ENCODE peak calls at places on chromosome 15, in nine cellular contexts. One of them, this sample, is unnamed.
A peak's percentile ranks its signal among the peaks of the same experiment; 100 is the strongest.

GRCh38 chr15:25241241-25241801 is 197.5 kb downstream of the UBE3A start:
- DNase-seq in CD4-positive, CD25-positive, alpha-beta regulatory T cell: no peak
- DNase-seq in suprapubic skin: no peak
- DNase-seq in spleen: peak; percentile 68
- DNase-seq in uterus: no peak
- DNase-seq in mucosa of descending colon: no peak
- DNase-seq in BE2C: peak; percentile 3
- DNase-seq in hepatocyte: no peak
- DNase-seq in left lung: no peak
- DNase-seq in this sample: peak; percentile 26

GRCh38 chr15:66080791-66081475 is 172.6 kb downstream of the MEGF11 start:
- DNase-seq in CD4-positive, CD25-positive, alpha-beta regulatory T cell: no peak
- DNase-seq in suprapubic skin: no peak
- DNase-seq in spleen: no peak
- DNase-seq in uterus: peak; percentile 22
- DNase-seq in mucosa of descending colon: peak; percentile 58
- DNase-seq in BE2C: peak; percentile 63
- DNase-seq in hepatocyte: peak; percentile 84
- DNase-seq in left lung: no peak
- DNase-seq in this sample: no peak

GRCh38 chr15:89221543-89221942 is at the start of gene RLBP1:
- DNase-seq in CD4-positive, CD25-positive, alpha-beta regulatory T cell: no peak
- DNase-seq in suprapubic skin: no peak
- DNase-seq in spleen: no peak
- DNase-seq in uterus: no peak
- DNase-seq in mucosa of descending colon: no peak
- DNase-seq in BE2C: no peak
- DNase-seq in hepatocyte: no peak
- DNase-seq in left lung: no peak
- DNase-seq in this sample: no peak

GRCh38 chr15:63263519-63263918 is 13.9 kb upstream of the APH1B start:
- DNase-seq in CD4-positive, CD25-positive, alpha-beta regulatory T cell: no peak
- DNase-seq in suprapubic skin: no peak
- DNase-seq in spleen: no peak
- DNase-seq in uterus: no peak
- DNase-seq in mucosa of descending colon: no peak
- DNase-seq in BE2C: no peak
- DNase-seq in hepatocyte: peak; percentile 30
- DNase-seq in left lung: no peak
- DNase-seq in this sample: no peak

GRCh38 chr15:65785151-65785550 is 6.9 kb downstream of the DENND4A start:
- DNase-seq in CD4-positive, CD25-positive, alpha-beta regulatory T cell: no peak
- DNase-seq in suprapubic skin: no peak
- DNase-seq in spleen: no peak
- DNase-seq in uterus: no peak
- DNase-seq in mucosa of descending colon: no peak
- DNase-seq in BE2C: no peak
- DNase-seq in hepatocyte: no peak
- DNase-seq in left lung: no peak
- DNase-seq in this sample: no peak

GRCh38 chr15:82750831-82751181 is 41.1 kb upstream of the AP3B2 start:
- DNase-seq in CD4-positive, CD25-positive, alpha-beta regulatory T cell: no peak
- DNase-seq in suprapubic skin: no peak
- DNase-seq in spleen: no peak
- DNase-seq in uterus: no peak
- DNase-seq in mucosa of descending colon: no peak
- DNase-seq in BE2C: no peak
- DNase-seq in hepatocyte: peak; percentile 34
- DNase-seq in left lung: no peak
- DNase-seq in this sample: no peak

GRCh38 chr15:95626501-95627361 is 703.8 kb upstream of the NR2F2 start:
- DNase-seq in CD4-positive, CD25-positive, alpha-beta regulatory T cell: no peak
- DNase-seq in suprapubic skin: no peak
- DNase-seq in spleen: no peak
- DNase-seq in uterus: no peak
- DNase-seq in mucosa of descending colon: no peak
- DNase-seq in BE2C: peak; percentile 39
- DNase-seq in hepatocyte: no peak
- DNase-seq in left lung: no peak
- DNase-seq in this sample: no peak

GRCh38 chr15:57003418-57003817 is 85.0 kb downstream of the TCF12 start:
- DNase-seq in CD4-positive, CD25-positive, alpha-beta regulatory T cell: no peak
- DNase-seq in suprapubic skin: no peak
- DNase-seq in spleen: no peak
- DNase-seq in uterus: no peak
- DNase-seq in mucosa of descending colon: no peak
- DNase-seq in BE2C: no peak
- DNase-seq in hepatocyte: no peak
- DNase-seq in left lung: no peak
- DNase-seq in this sample: no peak

GRCh38 chr15:79004336-79004735 is 59.5 kb upstream of the CTSH start:
- DNase-seq in CD4-positive, CD25-positive, alpha-beta regulatory T cell: peak; percentile 51
- DNase-seq in suprapubic skin: no peak
- DNase-seq in spleen: no peak
- DNase-seq in uterus: no peak
- DNase-seq in mucosa of descending colon: no peak
- DNase-seq in BE2C: no peak
- DNase-seq in hepatocyte: peak; percentile 46
- DNase-seq in left lung: no peak
- DNase-seq in this sample: no peak

GRCh38 chr15:89307046-89307587 is 27.5 kb downstream of the POLG start:
- DNase-seq in CD4-positive, CD25-positive, alpha-beta regulatory T cell: no peak
- DNase-seq in suprapubic skin: no peak
- DNase-seq in spleen: no peak
- DNase-seq in uterus: no peak
- DNase-seq in mucosa of descending colon: no peak
- DNase-seq in BE2C: no peak
- DNase-seq in hepatocyte: no peak
- DNase-seq in left lung: no peak
- DNase-seq in this sample: no peak

GRCh38 chr15:89794627-89795241 is 18.6 kb downstream of the MESP2 start:
- DNase-seq in CD4-positive, CD25-positive, alpha-beta regulatory T cell: no peak
- DNase-seq in suprapubic skin: no peak
- DNase-seq in spleen: peak; percentile 2
- DNase-seq in uterus: no peak
- DNase-seq in mucosa of descending colon: no peak
- DNase-seq in BE2C: no peak
- DNase-seq in hepatocyte: no peak
- DNase-seq in left lung: no peak
- DNase-seq in this sample: no peak

GRCh38 chr15:77180757-77181156 is 109.8 kb upstream of the TSPAN3 start:
- DNase-seq in CD4-positive, CD25-positive, alpha-beta regulatory T cell: no peak
- DNase-seq in suprapubic skin: no peak
- DNase-seq in spleen: no peak
- DNase-seq in uterus: no peak
- DNase-seq in mucosa of descending colon: no peak
- DNase-seq in BE2C: no peak
- DNase-seq in hepatocyte: no peak
- DNase-seq in left lung: no peak
- DNase-seq in this sample: no peak

GRCh38 chr15:95175914-95176658 is 944.7 kb downstream of the MCTP2 start:
- DNase-seq in CD4-positive, CD25-positive, alpha-beta regulatory T cell: no peak
- DNase-seq in suprapubic skin: no peak
- DNase-seq in spleen: no peak
- DNase-seq in uterus: no peak
- DNase-seq in mucosa of descending colon: no peak
- DNase-seq in BE2C: no peak
- DNase-seq in hepatocyte: no peak
- DNase-seq in left lung: no peak
- DNase-seq in this sample: no peak

GRCh38 chr15:38260077-38260476 is 7.4 kb downstream of the SPRED1 start:
- DNase-seq in CD4-positive, CD25-positive, alpha-beta regulatory T cell: no peak
- DNase-seq in suprapubic skin: no peak
- DNase-seq in spleen: no peak
- DNase-seq in uterus: no peak
- DNase-seq in mucosa of descending colon: no peak
- DNase-seq in BE2C: no peak
- DNase-seq in hepatocyte: no peak
- DNase-seq in left lung: no peak
- DNase-seq in this sample: no peak

GRCh38 chr15:36844453-36845094 is 255.8 kb downstream of the MEIS2 start:
- DNase-seq in CD4-positive, CD25-positive, alpha-beta regulatory T cell: no peak
- DNase-seq in suprapubic skin: no peak
- DNase-seq in spleen: no peak
- DNase-seq in uterus: no peak
- DNase-seq in mucosa of descending colon: no peak
- DNase-seq in BE2C: no peak
- DNase-seq in hepatocyte: peak; percentile 30
- DNase-seq in left lung: no peak
- DNase-seq in this sample: no peak

DNA sequence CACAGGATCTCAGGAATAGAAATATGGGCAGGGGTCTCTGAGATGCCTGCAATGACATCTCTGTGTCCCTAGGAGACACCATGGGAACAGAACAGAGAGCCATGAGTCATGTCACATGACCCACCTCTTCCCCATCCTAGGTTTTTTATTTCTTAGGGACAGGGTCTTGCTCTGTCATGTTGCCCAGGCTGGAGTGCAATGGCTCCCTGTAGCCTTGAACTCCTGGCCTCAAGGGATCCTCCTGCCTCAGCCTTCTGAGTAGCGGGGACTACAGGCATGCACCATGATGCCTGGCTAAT is 6.4 kb downstream of the ALPK3 start:
- DNase-seq in CD4-positive, CD25-positive, alpha-beta regulatory T cell: no peak
- DNase-seq in suprapubic skin: no peak
- DNase-seq in spleen: no peak
- DNase-seq in uterus: no peak
- DNase-seq in mucosa of descending colon: no peak
- DNase-seq in BE2C: no peak
- DNase-seq in hepatocyte: no peak
- DNase-seq in left lung: no peak
- DNase-seq in this sample: no peak
- H3K4me1 ChIP-seq in CD4-positive, CD25-positive, alpha-beta regulatory T cell: peaks cover 1% of the 10 kb centered on the region
- H3K4me1 ChIP-seq in suprapubic skin: peaks cover 38% of the 10 kb centered on the region
- H3K4me1 ChIP-seq in spleen: peaks cover 5% of the 10 kb centered on the region
- H3K4me1 ChIP-seq in uterus: no peaks in the 10 kb centered on the region
- H3K4me1 ChIP-seq in mucosa of descending colon: no peaks in the 10 kb centered on the region
- H3K4me1 ChIP-seq in BE2C: peaks cover 8% of the 10 kb centered on the region
- H3K4me1 ChIP-seq in hepatocyte: peaks cover 22% of the 10 kb centered on the region
- H3K4me1 ChIP-seq in left lung: peaks cover 21% of the 10 kb centered on the region
- H3K4me1 ChIP-seq in this sample: no peaks in the 10 kb centered on the region

DNA sequence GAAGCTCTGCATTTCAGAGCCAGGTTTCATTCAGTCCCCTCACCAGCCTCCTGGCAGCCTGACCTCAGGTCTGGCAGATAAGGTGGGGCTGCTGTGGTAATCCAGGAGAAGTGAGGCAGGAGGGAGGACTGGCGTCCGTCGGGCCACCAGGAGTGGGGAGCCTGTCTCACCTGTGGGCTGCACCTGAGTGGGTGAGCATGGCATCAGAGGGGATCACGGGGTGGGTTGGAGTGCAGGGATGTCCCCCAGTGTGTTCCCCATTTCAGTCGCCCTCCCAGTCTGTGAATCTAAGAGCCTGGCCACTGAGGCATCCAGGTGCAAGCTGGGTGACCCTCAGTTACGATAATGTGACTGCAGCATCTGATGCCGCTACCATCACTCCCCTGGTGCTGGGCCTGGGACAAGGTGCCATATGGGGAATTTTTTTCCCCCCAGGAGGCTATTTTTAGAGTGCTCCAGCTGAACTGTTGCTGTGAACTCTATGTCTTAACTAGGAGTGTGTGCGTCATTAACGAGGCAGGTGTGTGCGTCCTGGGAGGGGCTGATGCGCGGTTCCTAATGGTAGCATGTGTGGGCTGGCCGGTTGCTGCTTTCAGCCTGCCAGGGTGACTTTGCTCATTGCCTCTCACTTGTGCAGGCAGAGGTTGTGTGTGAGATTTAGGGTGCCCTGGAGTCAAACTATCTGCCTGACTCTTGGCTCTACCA is 165.2 kb downstream of the SLCO3A1 start:
- DNase-seq in CD4-positive, CD25-positive, alpha-beta regulatory T cell: no peak
- DNase-seq in suprapubic skin: no peak
- DNase-seq in spleen: no peak
- DNase-seq in uterus: no peak
- DNase-seq in mucosa of descending colon: no peak
- DNase-seq in BE2C: no peak
- DNase-seq in hepatocyte: no peak
- DNase-seq in left lung: no peak
- DNase-seq in this sample: no peak
- H3K4me1 ChIP-seq in CD4-positive, CD25-positive, alpha-beta regulatory T cell: no peaks in the 10 kb centered on the region
- H3K4me1 ChIP-seq in suprapubic skin: peaks cover 24% of the 10 kb centered on the region
- H3K4me1 ChIP-seq in spleen: peaks cover 9% of the 10 kb centered on the region
- H3K4me1 ChIP-seq in uterus: peaks cover 11% of the 10 kb centered on the region
- H3K4me1 ChIP-seq in mucosa of descending colon: peaks cover 6% of the 10 kb centered on the region
- H3K4me1 ChIP-seq in BE2C: no peaks in the 10 kb centered on the region
- H3K4me1 ChIP-seq in hepatocyte: no peaks in the 10 kb centered on the region
- H3K4me1 ChIP-seq in left lung: peaks cover 21% of the 10 kb centered on the region
- H3K4me1 ChIP-seq in this sample: no peaks in the 10 kb centered on the region

GRCh38 chr15:58628206-58629057 is 121.1 kb downstream of the ADAM10 start:
- DNase-seq in CD4-positive, CD25-positive, alpha-beta regulatory T cell: peak; percentile 62
- DNase-seq in suprapubic skin: no peak
- DNase-seq in spleen: no peak
- DNase-seq in uterus: no peak
- DNase-seq in mucosa of descending colon: no peak
- DNase-seq in BE2C: no peak
- DNase-seq in hepatocyte: no peak
- DNase-seq in left lung: no peak
- DNase-seq in this sample: no peak
- H3K4me1 ChIP-seq in CD4-positive, CD25-positive, alpha-beta regulatory T cell: peaks cover 28% of the 10 kb centered on the region
- H3K4me1 ChIP-seq in suprapubic skin: peaks cover 18% of the 10 kb centered on the region
- H3K4me1 ChIP-seq in spleen: peaks cover 19% of the 10 kb centered on the region
- H3K4me1 ChIP-seq in uterus: peaks cover 6% of the 10 kb centered on the region
- H3K4me1 ChIP-seq in mucosa of descending colon: peaks cover 13% of the 10 kb centered on the region
- H3K4me1 ChIP-seq in BE2C: no peaks in the 10 kb centered on the region
- H3K4me1 ChIP-seq in hepatocyte: peaks cover 13% of the 10 kb centered on the region
- H3K4me1 ChIP-seq in left lung: peaks cover 26% of the 10 kb centered on the region
- H3K4me1 ChIP-seq in this sample: no peaks in the 10 kb centered on the region

GRCh38 chr15:59394166-59394661 is 21.5 kb upstream of the MYO1E start:
- DNase-seq in CD4-positive, CD25-positive, alpha-beta regulatory T cell: no peak
- DNase-seq in suprapubic skin: no peak
- DNase-seq in spleen: no peak
- DNase-seq in uterus: no peak
- DNase-seq in mucosa of descending colon: no peak
- DNase-seq in BE2C: no peak
- DNase-seq in hepatocyte: no peak
- DNase-seq in left lung: no peak
- DNase-seq in this sample: no peak

GRCh38 chr15:59396211-59396610 is 23.5 kb upstream of the MYO1E start:
- DNase-seq in CD4-positive, CD25-positive, alpha-beta regulatory T cell: no peak
- DNase-seq in suprapubic skin: no peak
- DNase-seq in spleen: no peak
- DNase-seq in uterus: no peak
- DNase-seq in mucosa of descending colon: no peak
- DNase-seq in BE2C: no peak
- DNase-seq in hepatocyte: no peak
- DNase-seq in left lung: no peak
- DNase-seq in this sample: no peak

GRCh38 chr15:59399465-59400102 is 26.9 kb upstream of the MYO1E start:
- DNase-seq in CD4-positive, CD25-positive, alpha-beta regulatory T cell: no peak
- DNase-seq in suprapubic skin: no peak
- DNase-seq in spleen: peak; percentile 76
- DNase-seq in uterus: no peak
- DNase-seq in mucosa of descending colon: no peak
- DNase-seq in BE2C: no peak
- DNase-seq in hepatocyte: no peak
- DNase-seq in left lung: no peak
- DNase-seq in this sample: peak; percentile 71

GRCh38 chr15:59398220-59398619 is 25.5 kb upstream of the MYO1E start:
- DNase-seq in CD4-positive, CD25-positive, alpha-beta regulatory T cell: no peak
- DNase-seq in suprapubic skin: no peak
- DNase-seq in spleen: no peak
- DNase-seq in uterus: no peak
- DNase-seq in mucosa of descending colon: no peak
- DNase-seq in BE2C: no peak
- DNase-seq in hepatocyte: no peak
- DNase-seq in left lung: no peak
- DNase-seq in this sample: no peak

GRCh38 chr15:59396660-59397059 is 24.0 kb upstream of the MYO1E start:
- DNase-seq in CD4-positive, CD25-positive, alpha-beta regulatory T cell: no peak
- DNase-seq in suprapubic skin: no peak
- DNase-seq in spleen: peak; percentile 25
- DNase-seq in uterus: no peak
- DNase-seq in mucosa of descending colon: no peak
- DNase-seq in BE2C: no peak
- DNase-seq in hepatocyte: no peak
- DNase-seq in left lung: no peak
- DNase-seq in this sample: no peak
- H3K4me1 ChIP-seq in CD4-positive, CD25-positive, alpha-beta regulatory T cell: no peaks in the 10 kb centered on the region
- H3K4me1 ChIP-seq in suprapubic skin: peaks cover 12% of the 10 kb centered on the region
- H3K4me1 ChIP-seq in spleen: peaks cover 39% of the 10 kb centered on the region
- H3K4me1 ChIP-seq in uterus: no peaks in the 10 kb centered on the region
- H3K4me1 ChIP-seq in mucosa of descending colon: peaks cover 7% of the 10 kb centered on the region
- H3K4me1 ChIP-seq in BE2C: no peaks in the 10 kb centered on the region
- H3K4me1 ChIP-seq in hepatocyte: no peaks in the 10 kb centered on the region
- H3K4me1 ChIP-seq in left lung: peaks cover 9% of the 10 kb centered on the region
- H3K4me1 ChIP-seq in this sample: no peaks in the 10 kb centered on the region

This sample was measured in Peyer's patch.